ENCODE peak calls at places on chromosome 2, in five cellular contexts. U is glutamatergic neuron; X is sigmoid colon; R is stimulated activated CD4-positive, alpha-beta T cell treated with anti-CD3 and anti-CD28 coated beads, Interleukin-2, amount 100 ng/mL, for 48 hours; N is adrenal gland. V is an unnamed sample.

GRCh38 chr2:240591784-240592183 is 5.2 kb downstream of the CAPN10 start:
- DNase-seq in R (no peak), X (peak), U (peak), N (no peak), V (peak)

GRCh38 chr2:241987726-241988125 is 118.2 kb downstream of the RTP5 start:
- DNase-seq in X (no peak), U (no peak), R (no peak), N (no peak), V (peak)

GRCh38 chr2:15647622-15648590 is 56.2 kb downstream of the DDX1 start:
- DNase-seq in U (no peak), X (no peak), N (no peak), R (no peak), V (no peak)

GRCh38 chr2:71796174-71796592 is 342.8 kb downstream of the DYSF start:
- DNase-seq in R (no peak), N (no peak), U (peak), X (no peak), V (no peak)

GRCh38 chr2:650343-651310 is 26.6 kb downstream of the TMEM18 start:
- DNase-seq in R (no peak), U (no peak), N (no peak), X (peak), V (no peak)

GRCh38 chr2:162115076-162115475 is 37.0 kb downstream of the GCG start:
- DNase-seq in U (no peak), N (no peak), X (no peak), R (no peak), V (no peak)

GRCh38 chr2:82256983-82257382 is 1952.4 kb upstream of the LRRTM1 start:
- DNase-seq in X (peak), U (no peak), R (no peak), N (no peak), V (no peak)

GRCh38 chr2:233428438-233428837 is 74.1 kb downstream of the DGKD start:
- DNase-seq in X (no peak), N (no peak), U (no peak), R (no peak), V (no peak)

GRCh38 chr2:106885981-106886915 is at the start of gene ST6GAL2:
- DNase-seq in N (no peak), X (no peak), R (no peak), U (peak), V (no peak)

GRCh38 chr2:46718797-46719196 is 196.8 kb downstream of the MCFD2 start:
- DNase-seq in N (no peak), U (no peak), X (no peak), R (no peak), V (no peak)

GRCh38 chr2:234912437-234912836 is 39.4 kb upstream of the SH3BP4 start:
- DNase-seq in N (no peak), X (no peak), U (no peak), R (no peak), V (no peak)

GRCh38 chr2:188322569-188323531 is 31.2 kb downstream of the GULP1 start:
- DNase-seq in U (no peak), N (no peak), X (no peak), R (no peak), V (no peak)

GRCh38 chr2:221485500-221485870 is 86.6 kb downstream of the EPHA4 start:
- DNase-seq in R (no peak), N (no peak), U (no peak), X (no peak), V (no peak)

GRCh38 chr2:187976259-187976658 is 315.4 kb upstream of the GULP1 start:
- DNase-seq in N (no peak), X (no peak), U (no peak), R (no peak), V (no peak)

GRCh38 chr2:147846382-147847081 is 1.7 kb downstream of the ACVR2A start:
- DNase-seq in U (no peak), R (no peak), X (no peak), N (no peak), V (no peak)

GRCh38 chr2:170446078-170446477 is 268.1 kb downstream of the MYO3B start:
- DNase-seq in U (no peak), N (no peak), X (no peak), R (no peak), V (no peak)

GRCh38 chr2:149394864-149395263 is 64.5 kb downstream of the LYPD6 start:
- DNase-seq in X (no peak), N (no peak), R (no peak), U (no peak), V (no peak)

GRCh38 chr2:122422384-122422991 is 667.0 kb downstream of the TSN start:
- DNase-seq in N (no peak), R (no peak), X (no peak), U (no peak), V (no peak)

GRCh38 chr2:136235451-136236418 is 117.8 kb upstream of the CXCR4 start:
- DNase-seq in U (no peak), N (peak), X (no peak), R (no peak), V (no peak)

GRCh38 chr2:110732422-110733413 is at the start of gene ACOXL:
- DNase-seq in X (no peak), R (no peak), U (peak), N (no peak), V (no peak)

GRCh38 chr2:228417966-228418365 is 236.5 kb upstream of the SPHKAP start:
- DNase-seq in R (no peak), U (no peak), X (no peak), N (no peak), V (no peak)

GRCh38 chr2:157362627-157363026 is 37.0 kb upstream of the ERMN start:
- DNase-seq in R (no peak), X (no peak), N (no peak), U (no peak), V (no peak)

GRCh38 chr2:219184116-219184515 is 6.0 kb downstream of the RETREG2 start:
- DNase-seq in R (no peak), N (no peak), U (no peak), X (no peak), V (no peak)

V was measured in sciatic nerve.